ENCODE peak calls at places on chromosomes 4 and X, in ten cellular contexts. W, M, E, Y, F, K, T, X, A and R are unnamed samples.

GRCh38 chrX:129318375-129318774 is 204.9 kb downstream of the SMARCA1 start:
- DNase-seq in W (peak), M (no peak), E (peak), Y (peak), F (no peak), K (no peak), T (peak), X (no peak), A (no peak), R (no peak)

GRCh38 chr4:76822294-76822693 is 75.7 kb downstream of the SOWAHB start:
- DNase-seq in W (no peak), M (no peak), E (no peak), Y (no peak), F (no peak), K (no peak), T (no peak), X (no peak), A (no peak), R (no peak)

GRCh38 chr4:153241970-153242847 is 38.0 kb downstream of the TRIM2 start:
- DNase-seq in W (no peak), M (no peak), E (no peak), Y (no peak), F (no peak), K (no peak), T (no peak), X (no peak), A (no peak), R (no peak)

GRCh38 chr4:1870328-1870577 is 940 bp upstream of the NSD2 start:
- DNase-seq in W (peak), M (peak), E (peak), Y (peak), F (peak), K (peak), T (peak), X (peak), A (peak), R (peak)

GRCh38 chrX:21735038-21735752 is 22.7 kb downstream of the SMPX start:
- DNase-seq in W (no peak), M (no peak), E (no peak), Y (peak), F (no peak), K (no peak), T (no peak), X (no peak), A (no peak), R (no peak)

GRCh38 chr4:24995346-24995745 is 35.4 kb downstream of the LGI2 start:
- DNase-seq in W (no peak), M (no peak), E (no peak), Y (no peak), F (no peak), K (no peak), T (no peak), X (no peak), A (no peak), R (no peak)

GRCh38 chr4:80231180-80231579 is 33.9 kb downstream of the PRDM8 start:
- DNase-seq in W (no peak), M (no peak), E (no peak), Y (no peak), F (no peak), K (no peak), T (no peak), X (peak), A (no peak), R (no peak)

GRCh38 chr4:47510506-47511143 is 25.6 kb downstream of the ATP10D start:
- DNase-seq in W (no peak), M (no peak), E (peak), Y (no peak), F (no peak), K (no peak), T (no peak), X (no peak), A (no peak), R (no peak)

GRCh38 chrX:65926095-65927019 is 113.5 kb downstream of the VSIG4 start:
- DNase-seq in W (no peak), M (no peak), E (peak), Y (no peak), F (no peak), K (no peak), T (no peak), X (no peak), A (no peak), R (no peak)

GRCh38 chrX:15497865-15498264 is 2.7 kb upstream of the BMX start:
- DNase-seq in W (peak), M (peak), E (no peak), Y (peak), F (peak), K (no peak), T (peak), X (peak), A (peak), R (peak)

GRCh38 chrX:997631-998137 is 214.8 kb downstream of the CRLF2 start:
- DNase-seq in W (no peak), M (peak), E (peak), Y (no peak), F (no peak), K (no peak), T (peak), X (no peak), A (no peak), R (no peak)

GRCh38 chr4:116346750-116347149 is 738.6 kb downstream of the TRAM1L1 start:
- DNase-seq in W (no peak), M (no peak), E (no peak), Y (no peak), F (no peak), K (no peak), T (no peak), X (no peak), A (no peak), R (no peak)

GRCh38 chr4:174713181-174713580 is 115.9 kb downstream of the GLRA3 start:
- DNase-seq in W (no peak), M (no peak), E (no peak), Y (no peak), F (no peak), K (no peak), T (no peak), X (no peak), A (no peak), R (no peak)

GRCh38 chr4:17173300-17173699 is 274.9 kb upstream of the LDB2 start:
- DNase-seq in W (no peak), M (peak), E (no peak), Y (no peak), F (no peak), K (no peak), T (no peak), X (no peak), A (no peak), R (peak)

GRCh38 chrX:149720021-149720689 is 8.3 kb downstream of the MAGEA11 start:
- DNase-seq in W (peak), M (no peak), E (no peak), Y (no peak), F (no peak), K (no peak), T (no peak), X (no peak), A (no peak), R (peak)

GRCh38 chr4:72302981-72303704 is 265.9 kb downstream of the ADAMTS3 start:
- DNase-seq in W (peak), M (peak), E (peak), Y (peak), F (no peak), K (peak), T (peak), X (peak), A (peak), R (peak)

GRCh38 chrX:56726609-56727008 is 2.4 kb upstream of the NBDY start:
- DNase-seq in W (peak), M (no peak), E (peak), Y (peak), F (no peak), K (no peak), T (no peak), X (no peak), A (no peak), R (no peak)